ENCODE peak calls at places on chromosomes 11 and 22, in four cellular contexts. Z, F, G and S are unnamed samples.

GRCh38 chr22:17091851-17092250 is 7.1 kb downstream of the IL17RA start:
- ATAC-seq in Z (no peak), F (no peak), G (no peak), S (no peak)

GRCh38 chr11:61552108-61552635 is 28.7 kb downstream of the SYT7 start:
- ATAC-seq in Z (no peak), F (no peak), G (peak; percentile 33), S (no peak)

GRCh38 chr11:121544956-121545355 is 92.2 kb upstream of the SORL1-AS1 start:
- ATAC-seq in Z (no peak), F (no peak), G (no peak), S (no peak)

GRCh38 chr11:56750190-56750589 is 1.7 kb upstream of the OR9G4 start:
- ATAC-seq in Z (peak; percentile 78), F (no peak), G (no peak), S (no peak)

GRCh38 chr11:105003151-105003550 is 19.8 kb downstream of the CASP5 start:
- ATAC-seq in Z (no peak), F (no peak), G (no peak), S (no peak)

GRCh38 chr11:15806217-15806616 is 550.1 kb downstream of the SOX6 start:
- ATAC-seq in Z (no peak), F (no peak), G (no peak), S (no peak)

GRCh38 chr11:105786766-105787165 is 176.9 kb downstream of the GRIA4 start:
- ATAC-seq in Z (no peak), F (no peak), G (no peak), S (no peak)

GRCh38 chr11:16373768-16374167 is 17.4 kb upstream of the SOX6 start:
- ATAC-seq in Z (no peak), F (no peak), G (no peak), S (no peak)

GRCh38 chr11:28245131-28245530 is 136.9 kb downstream of the METTL15 start:
- ATAC-seq in Z (no peak), F (no peak), G (no peak), S (no peak)

GRCh38 chr11:66237867-66238266 is 30.6 kb upstream of the RAB1B start:
- ATAC-seq in Z (no peak), F (no peak), G (peak; percentile 58), S (no peak)

GRCh38 chr11:129960216-129961214 is 42.1 kb downstream of the PRDM10 start:
- ATAC-seq in Z (no peak), F (peak; percentile 98), G (peak; percentile 86), S (no peak)

GRCh38 chr22:39643311-39644083 is 72.9 kb downstream of the CACNA1I start:
- ATAC-seq in Z (no peak), F (no peak), G (peak; percentile 25), S (no peak)

GRCh38 chr11:1717745-1718144 is 20.8 kb downstream of the KRTAP5-6 start:
- ATAC-seq in Z (no peak), F (no peak), G (no peak), S (no peak)

GRCh38 chr11:130516868-130517505 is 68.5 kb downstream of the ADAMTS15 start:
- ATAC-seq in Z (no peak), F (no peak), G (no peak), S (no peak)

GRCh38 chr11:96054870-96055705 is 131.2 kb upstream of the MTMR2 start:
- ATAC-seq in Z (peak; percentile 47), F (no peak), G (peak; percentile 60), S (no peak)

GRCh38 chr11:50186146-50186545 is 153.5 kb downstream of the OR4C45 start:
- ATAC-seq in Z (no peak), F (no peak), G (no peak), S (no peak)

GRCh38 chr11:4195909-4196308 is 101.3 kb downstream of the RRM1 start:
- ATAC-seq in Z (no peak), F (no peak), G (no peak), S (no peak)

GRCh38 chr11:35200811-35201341 is 61.9 kb downstream of the CD44 start:
- ATAC-seq in Z (no peak), F (no peak), G (no peak), S (no peak)

GRCh38 chr11:1353383-1354124 is 36.2 kb upstream of the BRSK2 start:
- ATAC-seq in Z (peak; percentile 43), F (no peak), G (no peak), S (no peak)

DNA sequence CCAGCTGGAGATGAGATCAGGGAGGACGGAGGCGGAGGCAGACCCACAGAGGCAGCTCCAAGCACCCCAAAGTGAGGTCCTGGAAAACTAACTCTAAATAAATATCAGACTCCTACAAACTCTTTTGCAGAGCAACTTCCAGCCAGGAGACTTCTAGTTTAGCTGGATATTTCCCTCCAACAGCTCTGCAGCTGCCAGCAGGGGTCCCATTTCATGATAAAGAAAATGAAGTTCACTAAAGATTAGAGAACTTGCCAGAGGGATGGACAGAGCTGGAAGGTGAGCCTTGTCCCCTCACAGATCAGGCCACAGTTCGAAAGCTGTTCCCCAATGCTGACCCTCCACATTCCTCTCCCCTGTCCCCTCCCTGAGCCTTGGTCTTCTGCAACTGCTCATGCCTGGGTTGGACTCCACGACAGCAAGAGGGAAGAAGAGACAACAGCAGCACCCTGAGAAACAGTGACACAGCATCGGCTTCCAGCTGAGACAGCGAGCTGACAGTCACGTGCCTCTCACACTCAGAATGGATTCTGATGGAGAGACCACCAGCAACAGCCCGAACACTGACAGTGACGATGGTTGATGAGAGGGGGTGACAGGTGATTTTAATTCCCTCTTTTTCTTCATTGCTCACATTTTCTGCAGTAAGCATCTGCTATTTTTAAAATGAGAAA is 5.7 kb downstream of the CARS1 start:
- ATAC-seq in Z (no peak), F (no peak), G (no peak), S (no peak)
- H3K4me1 ChIP-seq in Z (peaks cover 18% of the 10 kb centered on the region), F (peaks cover 32% of the 10 kb centered on the region), G (peaks cover 25% of the 10 kb centered on the region), S (no peaks in the 10 kb centered on the region)

DNA sequence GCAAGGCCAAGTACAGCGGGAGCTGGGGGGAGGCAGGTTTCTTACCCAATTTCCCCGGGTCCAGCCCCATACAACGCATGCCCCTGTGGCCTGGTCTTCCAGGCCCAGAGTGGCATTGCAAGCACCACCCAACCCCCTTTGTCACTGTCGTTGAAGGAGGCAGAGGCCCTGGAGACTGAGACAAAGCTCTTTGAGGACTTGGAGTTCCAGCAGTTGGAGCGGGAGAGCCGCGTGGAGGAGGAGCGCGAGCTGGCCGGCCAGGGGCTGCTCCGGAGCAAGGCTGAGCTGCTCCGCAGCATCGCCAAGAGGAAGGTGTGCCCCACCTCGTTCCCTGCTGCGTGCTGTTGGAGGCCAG is 27.8 kb downstream of the PHLDB1 start:
- ATAC-seq in Z (no peak), F (no peak), G (no peak), S (peak; percentile 51)
- TF ChIP-seq POLR2AphosphoS5 in Z (no peak), F (no peak), G (no peak), S (no peak)

DNA sequence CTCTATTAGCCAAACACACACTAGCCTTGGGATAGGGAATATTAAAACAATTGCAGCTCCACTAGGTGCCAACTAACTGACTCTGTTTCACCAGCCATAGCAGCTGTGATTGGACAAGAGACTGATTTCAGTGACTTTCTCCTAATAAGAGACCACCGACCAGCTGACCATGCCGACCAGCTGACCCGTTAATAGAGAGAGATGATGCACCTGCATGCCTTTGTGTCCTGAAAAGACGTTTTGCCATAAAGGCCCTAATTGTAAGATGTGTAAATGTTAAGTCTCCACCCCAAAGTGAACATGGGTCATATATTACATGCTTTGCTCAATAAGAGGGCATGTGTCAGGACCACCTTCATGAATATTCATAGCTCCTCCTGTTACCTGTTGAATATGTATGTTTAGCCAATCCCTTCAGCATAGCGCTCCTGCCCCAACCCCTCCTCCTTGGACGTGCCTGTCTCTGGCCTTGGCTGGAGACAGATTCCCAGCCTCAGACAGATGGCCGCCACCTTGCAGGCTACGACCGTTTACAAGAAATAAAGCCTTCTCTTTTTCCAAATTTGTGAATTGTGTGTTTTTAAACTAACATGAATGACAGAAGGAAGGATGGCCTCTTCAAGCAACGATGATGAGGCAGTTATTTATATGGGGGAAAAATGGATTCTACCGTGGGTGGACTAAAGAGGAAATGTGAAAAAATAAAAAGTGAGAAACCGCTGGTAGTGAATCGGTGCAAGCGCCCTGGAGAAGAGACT is 1.2 kb upstream of the NADSYN1 start:
- ATAC-seq in Z (no peak), F (no peak), G (no peak), S (no peak)
- TF ChIP-seq POLR2A in Z (no peak), F (no peak), G (no peak), S (no peak)

DNA sequence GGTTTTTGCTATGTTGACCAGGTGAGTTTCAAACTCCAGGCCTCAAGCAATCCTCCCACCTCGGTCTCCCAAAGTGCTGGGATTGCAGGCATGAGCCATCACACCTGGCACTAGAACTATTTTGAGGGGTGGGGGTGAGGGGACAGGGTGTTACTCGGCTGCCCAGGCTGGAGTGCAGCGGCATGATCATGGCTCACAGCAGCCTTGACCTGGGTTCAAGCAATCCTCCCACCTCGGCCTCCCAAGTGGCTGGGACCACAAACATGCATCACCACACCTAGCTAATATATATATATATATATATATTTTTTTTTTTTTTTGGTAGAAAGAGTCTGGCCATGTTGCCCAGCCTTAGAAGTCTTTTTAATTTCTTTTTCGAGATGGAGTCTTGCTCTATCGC is 17.1 kb upstream of the IFITM3 start:
- ATAC-seq in Z (no peak), F (no peak), G (no peak), S (no peak)
- H3K4me1 ChIP-seq in Z (peaks cover 23% of the 10 kb centered on the region), F (peaks cover 2% of the 10 kb centered on the region), G (no peaks in the 10 kb centered on the region), S (peaks cover 26% of the 10 kb centered on the region)

DNA sequence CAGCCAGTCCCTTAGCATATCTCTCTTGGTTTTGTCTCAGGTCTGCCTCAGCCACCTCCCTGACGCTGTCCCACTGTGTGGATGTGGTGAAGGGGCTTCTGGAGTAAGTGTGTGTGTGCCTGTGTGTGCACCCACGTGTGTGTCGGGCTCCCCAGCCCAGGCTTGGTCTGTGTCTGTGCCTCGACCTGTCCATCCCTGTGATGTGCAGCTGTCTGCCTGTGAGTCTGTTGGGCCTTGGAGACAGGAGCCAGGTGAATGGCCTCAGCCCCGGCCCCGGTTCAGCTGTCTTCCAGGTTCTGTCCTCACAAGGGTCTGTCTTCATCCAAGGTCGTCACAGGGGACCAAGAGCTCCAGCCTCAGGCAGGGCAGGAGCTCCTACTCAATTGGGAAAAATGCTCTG is 9.8 kb downstream of the ATG16L2 start:
- ATAC-seq in Z (no peak), F (no peak), G (no peak), S (no peak)
- TF ChIP-seq POLR2AphosphoS5 in Z (no peak), F (no peak), G (no peak), S (no peak)